ENCODE peak calls at places on chromosome 6, in eight cellular contexts. R, E, N, Y, O, U, X and I are unnamed samples.

GRCh38 chr6:18269717-18270116 is 5.4 kb upstream of the DEK start:
- DNase-seq in R (no peak), E (no peak), N (no peak), Y (no peak), O (no peak), U (no peak), X (no peak), I (no peak)

GRCh38 chr6:56852249-56852606 is 102.7 kb upstream of the BEND6 start:
- DNase-seq in R (no peak), E (no peak), N (peak), Y (no peak), O (no peak), U (no peak), X (no peak), I (no peak)

GRCh38 chr6:137867685-137868509 is 838 bp downstream of the TNFAIP3 start:
- DNase-seq in R (no peak), E (no peak), N (peak), Y (no peak), O (peak), U (peak), X (no peak), I (no peak)

GRCh38 chr6:97097068-97098047 is 172.8 kb downstream of the KLHL32 start:
- DNase-seq in R (no peak), E (no peak), N (peak), Y (no peak), O (no peak), U (no peak), X (no peak), I (no peak)

GRCh38 chr6:67863346-67863745 is 771.7 kb upstream of the ADGRB3 start:
- DNase-seq in R (no peak), E (no peak), N (peak), Y (no peak), O (no peak), U (no peak), X (no peak), I (no peak)

GRCh38 chr6:3285049-3285639 is 26.4 kb downstream of the PSMG4 start:
- DNase-seq in R (no peak), E (no peak), N (no peak), Y (no peak), O (no peak), U (no peak), X (no peak), I (no peak)

GRCh38 chr6:169317441-169318202 is 64.0 kb upstream of the THBS2 start:
- DNase-seq in R (no peak), E (no peak), N (no peak), Y (no peak), O (no peak), U (no peak), X (no peak), I (no peak)

GRCh38 chr6:147642458-147642857 is 134.0 kb downstream of the SAMD5 start:
- DNase-seq in R (no peak), E (no peak), N (peak), Y (no peak), O (no peak), U (peak), X (peak), I (no peak)

GRCh38 chr6:33144373-33144772 is 47.9 kb downstream of the COL11A2 start:
- DNase-seq in R (peak), E (no peak), N (no peak), Y (no peak), O (no peak), U (no peak), X (no peak), I (no peak)

GRCh38 chr6:132011582-132011981 is 60.4 kb upstream of the CCN2 start:
- DNase-seq in R (peak), E (no peak), N (no peak), Y (no peak), O (no peak), U (no peak), X (no peak), I (no peak)

GRCh38 chr6:132007474-132008190 is 56.5 kb upstream of the CCN2 start:
- DNase-seq in R (peak), E (no peak), N (peak), Y (no peak), O (no peak), U (no peak), X (peak), I (no peak)

GRCh38 chr6:132005177-132005576 is 54.0 kb upstream of the CCN2 start:
- DNase-seq in R (no peak), E (no peak), N (no peak), Y (no peak), O (no peak), U (no peak), X (no peak), I (no peak)

GRCh38 chr6:132004668-132005067 is 53.5 kb upstream of the CCN2 start:
- DNase-seq in R (no peak), E (no peak), N (no peak), Y (no peak), O (no peak), U (no peak), X (no peak), I (no peak)

GRCh38 chr6:132009175-132009574 is 58.0 kb upstream of the CCN2 start:
- DNase-seq in R (no peak), E (no peak), N (no peak), Y (no peak), O (no peak), U (no peak), X (no peak), I (no peak)
- TF ChIP-seq CTCF in R (no peak), E (no peak), N (no peak), Y (no peak), O (no peak), U (no peak), X (no peak), I (no peak)

GRCh38 chr6:44029489-44030185 is 97.6 kb downstream of the MRPL14 start:
- DNase-seq in R (peak), E (no peak), N (no peak), Y (no peak), O (no peak), U (no peak), X (no peak), I (no peak)

GRCh38 chr6:44025226-44025625 is 102.0 kb downstream of the MRPL14 start:
- DNase-seq in R (no peak), E (no peak), N (no peak), Y (no peak), O (no peak), U (no peak), X (no peak), I (no peak)

GRCh38 chr6:44030812-44031454 is 96.3 kb downstream of the MRPL14 start:
- DNase-seq in R (no peak), E (no peak), N (no peak), Y (no peak), O (no peak), U (no peak), X (no peak), I (no peak)

GRCh38 chr6:44024597-44025219 is 102.5 kb downstream of the MRPL14 start:
- DNase-seq in R (no peak), E (no peak), N (no peak), Y (no peak), O (no peak), U (peak), X (no peak), I (no peak)

GRCh38 chr6:44028767-44029166 is 98.5 kb downstream of the MRPL14 start:
- DNase-seq in R (no peak), E (no peak), N (peak), Y (no peak), O (no peak), U (no peak), X (no peak), I (no peak)
- TF ChIP-seq CTCF in R (peak), E (no peak), N (peak), Y (no peak), O (no peak), U (no peak), X (peak), I (no peak)

DNA sequence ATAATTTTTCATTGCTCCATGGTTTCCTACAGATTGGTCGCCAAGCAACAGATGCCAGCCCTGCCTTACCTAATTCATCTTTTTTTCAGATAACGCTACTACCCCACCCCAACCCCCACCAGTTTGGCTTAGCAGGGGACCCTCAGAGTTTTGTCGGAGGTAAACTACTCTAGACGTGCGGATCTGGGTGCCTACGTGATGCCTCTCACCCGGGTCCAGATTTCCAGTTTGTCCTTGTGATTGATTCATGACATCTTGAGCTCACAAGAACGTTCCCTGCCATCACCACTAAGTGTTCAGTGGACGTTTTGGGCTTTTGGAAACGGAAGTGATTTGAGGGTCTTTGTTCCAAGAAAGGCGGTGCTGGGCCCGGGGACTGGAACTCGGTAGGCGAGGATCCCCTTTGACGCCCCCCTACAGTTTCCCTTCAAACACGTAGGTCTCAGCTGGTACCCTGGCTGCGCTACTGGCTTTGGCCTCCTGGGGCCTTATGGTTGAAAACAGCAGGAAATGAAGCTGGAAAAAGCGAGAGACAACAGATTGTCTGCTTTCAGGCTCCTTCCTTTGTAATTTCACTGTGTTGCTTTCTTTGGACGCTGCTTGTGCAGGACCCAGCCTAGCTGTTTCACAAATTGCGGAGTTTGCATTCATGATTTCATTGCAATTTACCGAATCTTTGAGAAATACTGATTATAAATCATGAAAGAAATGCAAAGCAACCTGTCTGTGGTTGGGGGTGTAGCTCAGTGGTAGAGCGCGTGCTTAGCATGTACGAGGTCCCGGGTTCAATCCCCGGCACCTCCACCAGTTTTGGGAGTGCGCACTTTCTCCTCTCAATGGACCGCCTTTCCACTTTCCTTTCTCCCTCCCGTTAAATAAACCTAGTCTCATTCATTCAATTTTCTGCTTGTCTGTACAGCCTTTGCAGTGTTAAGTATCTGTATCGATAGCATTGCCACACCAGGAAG is 81.0 kb downstream of the GPX5 start:
- DNase-seq in R (peak), E (peak), N (peak), Y (no peak), O (no peak), U (no peak), X (peak), I (no peak)
- TF ChIP-seq CTCF in R (peak), E (no peak), N (peak), Y (no peak), O (no peak), U (no peak), X (peak), I (peak)

GRCh38 chr6:23456396-23456795 is 669.6 kb upstream of the NRSN1 start:
- DNase-seq in R (peak), E (no peak), N (no peak), Y (no peak), O (no peak), U (no peak), X (peak), I (no peak)
- TF ChIP-seq CTCF in R (no peak), E (no peak), N (no peak), Y (no peak), O (no peak), U (no peak), X (no peak), I (no peak)

DNA sequence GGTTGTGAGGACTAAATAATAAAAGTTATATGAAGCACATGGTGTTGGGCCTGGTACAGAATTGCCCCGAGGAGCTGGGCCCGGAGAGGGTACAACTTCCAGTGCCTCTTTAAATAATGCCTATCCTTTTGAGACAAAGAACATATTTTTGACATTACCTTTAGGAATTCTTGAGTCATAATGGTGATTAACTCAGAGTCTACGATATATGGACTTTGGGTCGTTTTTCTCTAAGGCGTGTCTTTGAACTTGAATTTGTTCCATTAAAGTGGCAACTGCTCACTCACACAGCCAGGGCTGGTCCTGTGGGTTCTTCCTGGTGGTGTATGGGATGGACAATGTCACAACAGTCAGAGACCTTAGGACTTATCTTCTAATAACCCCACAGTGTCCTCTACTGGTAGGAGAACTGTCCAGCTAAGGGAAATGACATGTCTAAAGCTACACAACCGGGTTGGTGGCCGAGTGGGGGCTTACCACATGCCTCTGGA is 106.5 kb downstream of the CDC5L start:
- DNase-seq in R (peak), E (no peak), N (peak), Y (no peak), O (no peak), U (no peak), X (peak), I (no peak)
- TF ChIP-seq CTCF in R (peak), E (no peak), N (peak), Y (no peak), O (no peak), U (no peak), X (peak), I (no peak)